ENCODE peak calls at places on chromosomes 4 and X, in nine cellular contexts. One of them, this sample, is unnamed.

GRCh38 chr4:5750052-5750950 is 39.3 kb downstream of the EVC start:
- DNase-seq in mesothelial cell of epicardium: no peak
- DNase-seq in PC-3: no peak
- DNase-seq in A673: no peak
- DNase-seq in SK-N-SH: no peak
- DNase-seq in AG09319: no peak
- DNase-seq in mucosa of descending colon: no peak
- DNase-seq in Calu3: no peak
- DNase-seq in testis: no peak
- DNase-seq in this sample: no peak

GRCh38 chr4:9870165-9870564 is 88.7 kb downstream of the DRD5 start:
- DNase-seq in mucosa of descending colon: no peak
- DNase-seq in PC-3: no peak
- DNase-seq in mesothelial cell of epicardium: no peak
- DNase-seq in A673: no peak
- DNase-seq in AG09319: no peak
- DNase-seq in testis: no peak
- DNase-seq in Calu3: no peak
- DNase-seq in SK-N-SH: no peak
- DNase-seq in this sample: no peak

GRCh38 chrX:1700757-1701156 is 85.9 kb downstream of the ASMT start:
- DNase-seq in AG09319: no peak
- DNase-seq in PC-3: no peak
- DNase-seq in mucosa of descending colon: no peak
- DNase-seq in A673: no peak
- DNase-seq in Calu3: no peak
- DNase-seq in testis: no peak
- DNase-seq in mesothelial cell of epicardium: no peak
- DNase-seq in SK-N-SH: no peak
- DNase-seq in this sample: no peak

GRCh38 chr4:128604840-128605239 is 204.7 kb upstream of the JADE1 start:
- DNase-seq in mucosa of descending colon: no peak
- DNase-seq in testis: no peak
- DNase-seq in AG09319: no peak
- DNase-seq in PC-3: peak; percentile 49
- DNase-seq in mesothelial cell of epicardium: no peak
- DNase-seq in A673: no peak
- DNase-seq in Calu3: no peak
- DNase-seq in SK-N-SH: no peak
- DNase-seq in this sample: no peak

GRCh38 chrX:154010330-154011087 is 9.2 kb downstream of the IRAK1 start:
- DNase-seq in testis: peak; percentile 58
- DNase-seq in Calu3: no peak
- DNase-seq in PC-3: no peak
- DNase-seq in SK-N-SH: no peak
- DNase-seq in AG09319: no peak
- DNase-seq in mesothelial cell of epicardium: no peak
- DNase-seq in A673: no peak
- DNase-seq in mucosa of descending colon: no peak
- DNase-seq in this sample: no peak

GRCh38 chrX:110123331-110123782 is 120.4 kb downstream of the TMEM164 start:
- DNase-seq in A673: peak; percentile 35
- DNase-seq in PC-3: no peak
- DNase-seq in mesothelial cell of epicardium: no peak
- DNase-seq in AG09319: no peak
- DNase-seq in mucosa of descending colon: no peak
- DNase-seq in testis: no peak
- DNase-seq in Calu3: no peak
- DNase-seq in SK-N-SH: no peak
- DNase-seq in this sample: no peak

GRCh38 chr4:101169044-101170014 is 178.0 kb downstream of the PPP3CA start:
- DNase-seq in Calu3: peak; percentile 58
- DNase-seq in PC-3: peak; percentile 83
- DNase-seq in mesothelial cell of epicardium: no peak
- DNase-seq in A673: peak; percentile 82
- DNase-seq in mucosa of descending colon: no peak
- DNase-seq in AG09319: peak; percentile 10
- DNase-seq in SK-N-SH: peak; percentile 29
- DNase-seq in testis: peak; percentile 68
- DNase-seq in this sample: peak; percentile 30

GRCh38 chr4:165493359-165493758 is 114.6 kb downstream of the CPE start:
- DNase-seq in PC-3: peak; percentile 76
- DNase-seq in mesothelial cell of epicardium: peak; percentile 81
- DNase-seq in mucosa of descending colon: peak; percentile 56
- DNase-seq in Calu3: peak; percentile 73
- DNase-seq in A673: peak; percentile 88
- DNase-seq in testis: peak; percentile 62
- DNase-seq in AG09319: no peak
- DNase-seq in SK-N-SH: peak; percentile 36
- DNase-seq in this sample: peak; percentile 27

GRCh38 chr4:119525771-119526712 is 102.6 kb downstream of the PDE5A start:
- DNase-seq in mesothelial cell of epicardium: no peak
- DNase-seq in A673: no peak
- DNase-seq in PC-3: peak; percentile 12
- DNase-seq in testis: no peak
- DNase-seq in AG09319: no peak
- DNase-seq in SK-N-SH: no peak
- DNase-seq in mucosa of descending colon: no peak
- DNase-seq in Calu3: no peak
- DNase-seq in this sample: no peak

GRCh38 chrX:49748211-49748956 is 52.6 kb upstream of the PAGE1 start:
- DNase-seq in Calu3: no peak
- DNase-seq in AG09319: no peak
- DNase-seq in mesothelial cell of epicardium: no peak
- DNase-seq in PC-3: no peak
- DNase-seq in testis: no peak
- DNase-seq in SK-N-SH: no peak
- DNase-seq in mucosa of descending colon: no peak
- DNase-seq in A673: no peak
- DNase-seq in this sample: no peak

GRCh38 chr4:107740381-107740780 is 20.3 kb upstream of the PAPSS1 start:
- DNase-seq in mucosa of descending colon: no peak
- DNase-seq in mesothelial cell of epicardium: no peak
- DNase-seq in Calu3: no peak
- DNase-seq in PC-3: peak; percentile 46
- DNase-seq in A673: peak; percentile 39
- DNase-seq in AG09319: no peak
- DNase-seq in SK-N-SH: no peak
- DNase-seq in testis: no peak
- DNase-seq in this sample: no peak

GRCh38 chrX:129600981-129601424 is 53.8 kb downstream of the APLN start:
- DNase-seq in PC-3: peak; percentile 51
- DNase-seq in AG09319: no peak
- DNase-seq in mucosa of descending colon: no peak
- DNase-seq in mesothelial cell of epicardium: no peak
- DNase-seq in testis: peak; percentile 50
- DNase-seq in SK-N-SH: peak; percentile 51
- DNase-seq in Calu3: no peak
- DNase-seq in A673: peak; percentile 38
- DNase-seq in this sample: no peak

GRCh38 chr4:41696768-41697167 is 51.8 kb downstream of the PHOX2B start:
- DNase-seq in A673: no peak
- DNase-seq in AG09319: no peak
- DNase-seq in mesothelial cell of epicardium: no peak
- DNase-seq in SK-N-SH: no peak
- DNase-seq in Calu3: no peak
- DNase-seq in testis: no peak
- DNase-seq in mucosa of descending colon: no peak
- DNase-seq in PC-3: no peak
- DNase-seq in this sample: no peak

GRCh38 chr4:125624951-125625350 is 310.2 kb downstream of the FAT4 start:
- DNase-seq in AG09319: no peak
- DNase-seq in testis: no peak
- DNase-seq in mesothelial cell of epicardium: no peak
- DNase-seq in A673: no peak
- DNase-seq in PC-3: no peak
- DNase-seq in mucosa of descending colon: no peak
- DNase-seq in SK-N-SH: no peak
- DNase-seq in Calu3: no peak
- DNase-seq in this sample: no peak

GRCh38 chr4:2796261-2797187 is 3.6 kb downstream of the SH3BP2 start:
- DNase-seq in PC-3: peak; percentile 58
- DNase-seq in SK-N-SH: peak; percentile 29
- DNase-seq in AG09319: no peak
- DNase-seq in A673: no peak
- DNase-seq in mucosa of descending colon: peak; percentile 92
- DNase-seq in Calu3: peak; percentile 66
- DNase-seq in mesothelial cell of epicardium: no peak
- DNase-seq in testis: no peak
- DNase-seq in this sample: no peak

GRCh38 chrX:38293741-38294140 is 33.6 kb downstream of the RPGR start:
- DNase-seq in SK-N-SH: no peak
- DNase-seq in mucosa of descending colon: no peak
- DNase-seq in Calu3: no peak
- DNase-seq in AG09319: no peak
- DNase-seq in A673: no peak
- DNase-seq in mesothelial cell of epicardium: no peak
- DNase-seq in PC-3: peak; percentile 17
- DNase-seq in testis: no peak
- DNase-seq in this sample: no peak

GRCh38 chr4:87805971-87806370 is 6.6 kb downstream of the IBSP start:
- DNase-seq in mucosa of descending colon: no peak
- DNase-seq in Calu3: no peak
- DNase-seq in PC-3: peak; percentile 49
- DNase-seq in AG09319: no peak
- DNase-seq in SK-N-SH: no peak
- DNase-seq in A673: no peak
- DNase-seq in mesothelial cell of epicardium: no peak
- DNase-seq in testis: no peak
- DNase-seq in this sample: no peak

GRCh38 chr4:7153711-7154110 is 38.6 kb upstream of the SORCS2 start:
- DNase-seq in PC-3: no peak
- DNase-seq in AG09319: no peak
- DNase-seq in Calu3: no peak
- DNase-seq in SK-N-SH: no peak
- DNase-seq in testis: no peak
- DNase-seq in A673: no peak
- DNase-seq in mucosa of descending colon: no peak
- DNase-seq in mesothelial cell of epicardium: no peak
- DNase-seq in this sample: no peak

GRCh38 chr4:103026868-103027267 is 7.4 kb upstream of the SLC9B1 start:
- DNase-seq in testis: no peak
- DNase-seq in PC-3: no peak
- DNase-seq in mesothelial cell of epicardium: no peak
- DNase-seq in A673: no peak
- DNase-seq in Calu3: no peak
- DNase-seq in AG09319: no peak
- DNase-seq in SK-N-SH: no peak
- DNase-seq in mucosa of descending colon: no peak
- DNase-seq in this sample: no peak

GRCh38 chrX:101390664-101391525 is at the start of gene RPL36A:
- DNase-seq in testis: peak; percentile 91
- DNase-seq in PC-3: peak; percentile 93
- DNase-seq in mesothelial cell of epicardium: peak; percentile 77
- DNase-seq in SK-N-SH: peak; percentile 83
- DNase-seq in A673: peak; percentile 93
- DNase-seq in AG09319: peak; percentile 75
- DNase-seq in Calu3: peak; percentile 85
- DNase-seq in mucosa of descending colon: peak; percentile 92
- DNase-seq in this sample: peak; percentile 60
- TF ChIP-seq CTCF in testis: peak; percentile 65
- TF ChIP-seq CTCF in PC-3: peak; percentile 78
- TF ChIP-seq CTCF in mesothelial cell of epicardium: peak; percentile 34
- TF ChIP-seq CTCF in SK-N-SH: peak; percentile 89
- TF ChIP-seq CTCF in A673: peak; percentile 81
- TF ChIP-seq CTCF in AG09319: peak; percentile 74
- TF ChIP-seq CTCF in Calu3: peak; percentile 59
- TF ChIP-seq CTCF in mucosa of descending colon: peak; percentile 46
- TF ChIP-seq CTCF in this sample: peak; percentile 57

DNA sequence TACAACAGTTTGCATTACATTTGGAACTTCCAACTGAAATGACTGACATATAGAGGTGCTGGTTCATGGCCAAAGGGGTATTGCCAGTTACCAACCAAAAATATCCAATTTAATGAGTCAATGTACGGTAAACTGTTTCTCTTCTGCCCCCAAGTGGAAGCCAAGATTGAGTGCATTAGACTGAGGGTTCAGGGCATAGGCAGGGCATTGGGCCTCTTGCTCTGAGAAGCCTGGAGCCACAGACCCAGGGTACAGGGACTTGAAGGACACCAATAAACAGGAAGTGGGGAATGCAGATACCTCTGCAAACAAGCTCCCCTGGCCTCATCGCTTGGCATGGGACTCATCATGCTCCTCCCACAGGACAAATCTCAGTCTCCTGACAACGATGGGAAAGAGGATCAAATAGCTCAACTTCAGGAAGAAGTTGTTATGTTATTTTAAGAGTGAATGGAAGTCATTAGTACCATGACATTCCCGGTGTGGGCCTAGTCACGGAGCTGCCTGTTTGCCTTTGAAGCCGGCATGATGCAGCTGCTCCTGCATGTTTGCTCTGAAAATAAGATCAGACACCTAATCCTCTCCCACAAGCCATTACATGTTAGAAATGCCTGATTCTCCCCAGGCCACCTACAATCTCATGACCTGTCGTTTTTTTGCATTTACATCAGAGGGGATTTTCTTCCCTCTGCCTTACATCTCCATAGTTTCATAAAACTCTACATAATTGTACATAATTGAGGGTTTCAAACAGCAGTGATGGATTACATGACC is 224.2 kb downstream of the RCHY1 start:
- DNase-seq in A673: peak; percentile 41
- DNase-seq in SK-N-SH: no peak
- DNase-seq in Calu3: peak; percentile 17
- DNase-seq in mesothelial cell of epicardium: no peak
- DNase-seq in AG09319: no peak
- DNase-seq in PC-3: peak; percentile 52
- DNase-seq in mucosa of descending colon: no peak
- DNase-seq in testis: peak; percentile 19
- DNase-seq in this sample: no peak
- TF ChIP-seq CTCF in A673: peak; percentile 50
- TF ChIP-seq CTCF in SK-N-SH: peak; percentile 40
- TF ChIP-seq CTCF in Calu3: no peak
- TF ChIP-seq CTCF in mesothelial cell of epicardium: no peak
- TF ChIP-seq CTCF in AG09319: no peak
- TF ChIP-seq CTCF in PC-3: peak; percentile 66
- TF ChIP-seq CTCF in mucosa of descending colon: peak; percentile 18
- TF ChIP-seq CTCF in testis: peak; percentile 25
- TF ChIP-seq CTCF in this sample: no peak

GRCh38 chr4:139509727-139510410 is 46.1 kb downstream of the SETD7 start:
- DNase-seq in A673: peak; percentile 40
- DNase-seq in PC-3: no peak
- DNase-seq in mesothelial cell of epicardium: no peak
- DNase-seq in AG09319: no peak
- DNase-seq in mucosa of descending colon: no peak
- DNase-seq in Calu3: peak; percentile 3
- DNase-seq in SK-N-SH: no peak
- DNase-seq in testis: peak; percentile 35
- DNase-seq in this sample: no peak
- TF ChIP-seq CTCF in A673: peak; percentile 59
- TF ChIP-seq CTCF in PC-3: peak; percentile 39
- TF ChIP-seq CTCF in mesothelial cell of epicardium: no peak
- TF ChIP-seq CTCF in AG09319: peak; percentile 20
- TF ChIP-seq CTCF in mucosa of descending colon: no peak
- TF ChIP-seq CTCF in Calu3: no peak
- TF ChIP-seq CTCF in SK-N-SH: peak; percentile 37
- TF ChIP-seq CTCF in testis: no peak
- TF ChIP-seq CTCF in this sample: no peak

DNA sequence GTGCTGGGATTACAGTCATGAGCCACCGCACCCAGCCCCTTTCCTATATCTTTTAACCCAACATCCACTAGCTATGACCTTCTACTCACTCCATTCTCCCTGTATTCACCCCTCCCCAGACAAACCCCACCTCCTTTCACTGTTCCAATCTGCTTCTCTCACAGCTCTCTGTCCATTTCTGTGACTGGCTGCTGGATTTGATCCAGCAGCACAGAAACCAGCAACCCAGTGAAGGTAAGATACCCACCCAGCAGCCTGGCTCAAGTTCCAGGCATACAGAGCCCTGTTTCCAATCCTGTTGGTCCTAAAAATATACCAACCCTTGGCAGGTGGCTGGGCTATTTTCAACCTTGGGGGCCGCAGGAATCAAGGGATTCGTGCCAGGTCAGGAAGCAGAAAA is 56.9 kb upstream of the SMIM10 start:
- DNase-seq in SK-N-SH: no peak
- DNase-seq in testis: no peak
- DNase-seq in AG09319: no peak
- DNase-seq in mesothelial cell of epicardium: no peak
- DNase-seq in PC-3: no peak
- DNase-seq in A673: no peak
- DNase-seq in mucosa of descending colon: no peak
- DNase-seq in Calu3: no peak
- DNase-seq in this sample: no peak
- TF ChIP-seq CTCF in SK-N-SH: no peak
- TF ChIP-seq CTCF in testis: no peak
- TF ChIP-seq CTCF in AG09319: no peak
- TF ChIP-seq CTCF in mesothelial cell of epicardium: no peak
- TF ChIP-seq CTCF in PC-3: no peak
- TF ChIP-seq CTCF in A673: no peak
- TF ChIP-seq CTCF in mucosa of descending colon: no peak
- TF ChIP-seq CTCF in Calu3: no peak
- TF ChIP-seq CTCF in this sample: no peak

This sample was measured in natural killer cell.